ENCODE peak calls at places on chromosomes 4 and X, in five cellular contexts. L is left ventricle myocardium inferior, N is adrenal gland, J is tibial artery, A is lung. Y is an unnamed sample.
A peak's percentile ranks its signal among the peaks of the same experiment; 100 is the strongest.

GRCh38 chr4:186723207-186724047 is at the start of gene FAT1:
- DNase-seq in L (peak; percentile 73), N (peak; percentile 47), J (peak; percentile 37), A (peak; percentile 61), Y (peak; percentile 69)

GRCh38 chr4:158903079-158903456 is 134.2 kb downstream of the FNIP2 start:
- DNase-seq in L (no peak), N (no peak), J (no peak), A (no peak), Y (no peak)

GRCh38 chr4:81214518-81215218 is 354 bp downstream of the PRKG2 start:
- DNase-seq in L (no peak), N (no peak), J (no peak), A (peak; percentile 38), Y (no peak)

GRCh38 chr4:23911675-23912455 is 22.0 kb upstream of the PPARGC1A start:
- DNase-seq in L (no peak), N (no peak), J (no peak), A (no peak), Y (no peak)

GRCh38 chr4:165328101-165328425 is 594 bp downstream of the MSMO1 start:
- DNase-seq in L (no peak), N (no peak), J (no peak), A (no peak), Y (no peak)

GRCh38 chr4:7286798-7287197 is 94.5 kb downstream of the SORCS2 start:
- DNase-seq in L (no peak), N (no peak), J (no peak), A (no peak), Y (no peak)

GRCh38 chr4:189081831-189082230 is 858.8 kb upstream of the FRG1 start:
- DNase-seq in L (no peak), N (no peak), J (no peak), A (no peak), Y (no peak)

GRCh38 chrX:129956145-129956544 is 26.3 kb upstream of the BCORL1 start:
- DNase-seq in L (no peak), N (no peak), J (no peak), A (no peak), Y (no peak)

GRCh38 chrX:14228611-14229010 is 198.9 kb upstream of the GEMIN8 start:
- DNase-seq in L (no peak), N (no peak), J (no peak), A (no peak), Y (no peak)

GRCh38 chr4:173288698-173289350 is 45.3 kb downstream of the HMGB2 start:
- DNase-seq in L (no peak), N (no peak), J (no peak), A (no peak), Y (no peak)

GRCh38 chr4:184792950-184793555 is 32.7 kb downstream of the ACSL1 start:
- DNase-seq in L (no peak), N (no peak), J (peak; percentile 54), A (no peak), Y (no peak)

GRCh38 chr4:153154010-153154975 is 50.0 kb upstream of the TRIM2 start:
- DNase-seq in L (no peak), N (no peak), J (no peak), A (peak; percentile 67), Y (peak; percentile 30)

GRCh38 chr4:56871357-56871993 is 36.2 kb upstream of the REST start:
- DNase-seq in L (no peak), N (no peak), J (no peak), A (no peak), Y (no peak)

DNA sequence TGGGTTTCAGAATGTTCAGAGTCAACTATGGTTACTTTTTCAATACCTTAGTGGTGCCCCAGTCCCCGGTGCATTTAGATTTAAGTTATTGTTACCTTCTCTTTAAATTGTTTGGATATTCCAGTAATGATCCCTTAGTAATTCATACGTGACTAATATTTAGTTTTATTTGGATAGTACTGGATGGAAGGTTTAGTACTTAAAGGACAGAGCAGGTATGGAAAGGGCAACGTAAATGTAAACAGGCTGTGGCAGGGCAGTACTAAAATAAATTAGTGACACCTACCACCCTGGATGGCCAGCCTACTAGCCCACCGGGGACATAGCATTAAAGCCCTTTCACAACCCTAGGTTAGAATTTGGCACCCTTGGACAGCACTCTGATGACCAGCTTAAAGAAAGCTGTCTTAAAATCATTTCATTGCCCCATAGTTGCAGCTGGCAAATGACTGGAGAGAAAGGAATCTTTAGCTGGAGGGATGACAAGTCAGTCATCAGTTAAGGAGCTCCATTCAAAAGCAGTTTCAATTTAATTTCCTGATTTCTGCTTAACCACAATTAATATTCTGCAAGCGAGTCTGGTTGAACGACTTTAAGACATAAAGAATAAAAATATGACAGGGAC is 16.4 kb downstream of the PLP1 start:
- DNase-seq in L (no peak), N (no peak), J (no peak), A (no peak), Y (no peak)
- H3K4me3 ChIP-seq in L (no peak overlapping the region), N (no peak overlapping the region), J (no peak overlapping the region), A (no peak overlapping the region), Y (no peak overlapping the region)

DNA sequence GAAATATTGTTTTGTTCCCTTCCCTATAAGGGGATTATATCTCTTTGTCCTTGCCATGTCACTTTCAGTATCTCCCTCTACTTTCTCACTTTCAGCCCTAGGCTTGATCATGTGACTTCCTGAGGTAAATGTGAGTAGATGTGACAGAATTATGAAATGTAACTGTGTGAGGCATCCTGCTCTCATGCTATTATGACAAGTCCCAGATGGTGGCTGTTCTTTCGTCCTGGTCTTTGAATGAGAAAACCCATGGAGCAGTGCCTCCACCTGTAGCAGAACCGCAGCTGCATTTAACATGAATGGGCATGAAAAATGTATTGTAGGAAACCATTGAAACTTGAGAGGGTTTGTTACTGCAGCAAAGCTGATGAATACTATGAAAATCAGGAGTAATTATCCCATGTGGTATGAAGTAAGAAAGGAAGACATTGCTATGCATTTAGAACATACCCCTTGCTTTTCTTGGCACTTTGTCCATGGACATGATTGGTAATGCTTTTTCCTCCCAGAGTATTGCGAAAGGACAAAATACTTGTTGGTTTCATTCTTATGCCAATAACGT is 202.2 kb upstream of the GPRIN3 start:
- DNase-seq in L (no peak), N (no peak), J (no peak), A (no peak), Y (no peak)
- H3K27ac ChIP-seq in L (no peak overlapping the region), N (no peak overlapping the region), J (no peak overlapping the region), A (no peak overlapping the region), Y (no peak overlapping the region)

GRCh38 chrX:51148848-51149247 is 183.8 kb upstream of the NUDT10 start:
- DNase-seq in L (no peak), N (no peak), J (no peak), A (no peak), Y (no peak)

DNA sequence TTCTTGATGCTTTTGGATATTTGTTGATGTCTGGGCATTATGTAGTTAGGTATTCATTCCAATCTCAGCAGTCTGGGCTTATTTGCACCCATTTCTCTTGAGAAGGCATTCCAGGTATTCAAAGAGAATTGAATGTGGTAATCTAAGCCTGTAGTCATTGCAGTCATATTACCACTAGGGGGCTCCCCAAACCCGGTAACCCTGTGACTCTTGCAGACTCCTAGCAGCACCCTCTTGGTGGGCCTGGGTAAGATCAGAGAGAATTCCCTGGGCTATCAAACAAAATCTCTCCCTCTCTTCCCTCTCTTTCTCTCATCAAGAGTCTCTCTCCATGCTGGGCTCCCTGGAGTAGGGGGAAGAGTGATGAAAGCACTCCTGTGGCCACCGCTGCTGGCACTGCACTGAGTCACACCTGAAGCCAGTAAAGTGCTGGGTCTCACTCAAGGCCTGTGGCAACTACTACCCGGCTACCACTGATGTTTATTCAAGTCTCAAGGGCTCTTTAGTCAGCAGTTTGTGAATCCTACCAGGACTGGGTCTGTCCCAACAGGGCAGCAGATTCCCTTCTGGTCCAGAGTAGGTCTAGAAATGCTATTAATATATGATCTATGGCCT is 187.7 kb upstream of the NUDT10 start:
- DNase-seq in L (no peak), N (peak; percentile 37), J (no peak), A (peak; percentile 37), Y (peak; percentile 38)
- H3K4me3 ChIP-seq in L (no peak overlapping the region), N (no peak overlapping the region), J (no peak overlapping the region), A (no peak overlapping the region), Y (no peak overlapping the region)

DNA sequence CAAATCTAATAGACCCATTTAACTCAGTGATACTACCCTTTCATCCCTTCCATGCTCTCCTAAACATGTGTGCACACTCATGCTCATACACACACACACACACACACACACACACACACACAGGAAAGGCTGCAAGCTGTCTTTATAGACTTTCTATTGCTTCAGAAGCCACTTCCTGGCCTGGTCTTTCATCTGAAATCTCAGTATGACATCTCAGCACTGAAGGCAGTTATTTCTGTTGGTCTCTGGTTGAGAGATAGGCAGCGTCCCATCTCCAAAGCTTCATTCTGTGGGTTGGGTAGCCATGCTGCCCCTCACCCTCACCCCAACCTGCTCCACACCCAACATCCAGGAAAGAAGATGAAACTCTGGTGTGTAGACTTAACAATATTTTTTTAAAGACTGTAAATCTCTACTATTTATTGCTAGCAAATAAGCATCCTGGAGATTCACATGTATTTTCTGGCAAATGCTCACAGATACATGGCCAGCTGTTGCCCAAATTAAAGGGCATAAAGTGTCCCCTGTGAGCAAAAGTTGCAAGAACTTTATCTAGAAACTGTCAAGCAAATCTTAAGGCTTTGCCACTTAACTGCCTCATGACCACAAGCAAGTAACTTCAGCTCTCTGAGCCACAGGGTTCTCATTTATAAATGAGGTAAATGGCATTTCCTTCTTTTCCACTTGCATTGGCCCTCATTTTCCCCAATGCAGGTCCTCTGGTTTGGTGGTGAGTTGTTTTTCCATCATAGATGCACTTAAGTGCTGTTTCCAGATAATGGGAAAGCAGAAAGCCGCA is 189.8 kb upstream of the AFF2 start:
- DNase-seq in L (no peak), N (no peak), J (no peak), A (no peak), Y (no peak)
- H3K27ac ChIP-seq in L (no peak overlapping the region), N (no peak overlapping the region), J (no peak overlapping the region), A (no peak overlapping the region), Y (no peak overlapping the region)

GRCh38 chr4:65669981-65670330 is 333 bp downstream of the EPHA5 start:
- DNase-seq in L (no peak), N (no peak), J (no peak), A (no peak), Y (no peak)

GRCh38 chr4:65671402-65671801 is 1.1 kb upstream of the EPHA5 start:
- DNase-seq in L (no peak), N (no peak), J (no peak), A (no peak), Y (no peak)

GRCh38 chr4:65669008-65669971 is 999 bp downstream of the EPHA5 start:
- DNase-seq in L (no peak), N (no peak), J (no peak), A (no peak), Y (peak; percentile 10)

GRCh38 chr4:65668201-65669007 is 1.9 kb downstream of the EPHA5 start:
- DNase-seq in L (no peak), N (peak; percentile 13), J (peak; percentile 29), A (no peak), Y (peak; percentile 12)

DNA sequence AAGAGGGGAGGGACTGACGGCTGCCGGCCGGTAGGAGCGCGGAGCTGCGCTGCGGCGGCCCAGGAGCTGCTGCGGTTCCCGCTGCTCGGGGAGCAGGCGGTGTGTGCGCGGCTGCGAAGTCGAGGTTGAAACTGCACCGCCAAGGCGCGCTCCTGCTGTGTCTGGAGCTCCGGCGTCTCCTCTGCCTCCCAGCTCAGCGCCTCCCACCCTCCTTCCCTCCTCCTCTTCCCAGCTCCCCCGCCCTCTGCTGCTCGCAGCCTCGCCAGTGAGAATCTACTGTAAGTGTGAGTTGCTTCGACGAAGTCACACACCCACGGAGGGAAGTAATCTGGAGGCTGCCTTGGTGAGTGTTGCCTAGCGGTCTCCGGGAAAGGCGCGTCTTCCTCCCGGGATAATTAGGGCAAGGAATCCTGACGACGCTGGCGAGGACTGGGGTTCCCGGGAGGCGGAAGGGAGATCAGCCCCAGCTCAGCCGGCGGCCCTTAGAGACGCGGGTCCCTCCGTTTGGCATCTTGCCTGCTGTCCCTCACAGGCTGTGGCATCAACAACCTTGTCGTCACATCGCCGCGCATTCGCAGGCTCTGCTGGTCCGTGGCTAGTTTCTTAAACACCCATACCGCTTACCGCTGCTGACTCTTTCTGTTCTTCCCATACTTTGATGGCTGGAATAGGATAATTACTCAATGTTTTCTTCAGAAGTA is at the start of gene EPHA5:
- DNase-seq in L (peak; percentile 47), N (peak; percentile 42), J (peak; percentile 33), A (peak; percentile 30), Y (peak; percentile 47)
- H3K4me3 ChIP-seq in L (peak within 1 kb of the TSS; percentile 61), N (no peak within 1 kb of the TSS), J (peak within 1 kb of the TSS; percentile 45), A (peak within 1 kb of the TSS; percentile 16), Y (peak within 1 kb of the TSS; percentile 12)

Y was measured in body of pancreas.